ENCODE peak calls at places on chromosome X, in seven cellular contexts. L is tibial artery, D is transverse colon, W is substantia nigra, F is OCI-LY7, J is astrocyte, M is PC-3. V is an unnamed sample.

GRCh38 chrX:108225456-108225730 is 133.8 kb downstream of the ATG4A start:
- DNase-seq in L (no peak), D (no peak), W (no peak), F (no peak), J (peak; percentile 49), M (no peak), V (no peak)

GRCh38 chrX:114582698-114583395 is 1.0 kb upstream of the HTR2C start:
- DNase-seq in L (no peak), D (no peak), W (no peak), F (no peak), J (no peak), M (no peak), V (no peak)

GRCh38 chrX:97266406-97267121 is 382.9 kb downstream of the RPA4 start:
- DNase-seq in L (no peak), D (no peak), W (no peak), F (no peak), J (no peak), M (no peak), V (no peak)

GRCh38 chrX:148380107-148380506 is 120.3 kb upstream of the AFF2 start:
- DNase-seq in L (no peak), D (no peak), W (no peak), F (peak; percentile 61), J (no peak), M (no peak), V (no peak)

GRCh38 chrX:70979136-70979762 is 48.4 kb upstream of the SLC7A3 start:
- DNase-seq in L (no peak), D (no peak), W (no peak), F (no peak), J (peak; percentile 43), M (peak; percentile 41), V (no peak)

GRCh38 chrX:151779258-151779657 is 44.7 kb downstream of the CNGA2 start:
- DNase-seq in L (no peak), D (no peak), W (no peak), F (no peak), J (no peak), M (no peak), V (no peak)

GRCh38 chrX:100645106-100645505 is 1.1 kb downstream of the SRPX2 start:
- DNase-seq in L (no peak), D (no peak), W (no peak), F (no peak), J (peak; percentile 16), M (peak; percentile 65), V (no peak)

GRCh38 chrX:139759637-139760036 is 51.7 kb upstream of the MCF2 start:
- DNase-seq in L (no peak), D (no peak), W (no peak), F (peak; percentile 1), J (no peak), M (peak; percentile 56), V (no peak)

GRCh38 chrX:147962476-147962875 is 18.7 kb upstream of the FMR1NB start:
- DNase-seq in L (no peak), D (no peak), W (no peak), F (no peak), J (peak; percentile 3), M (no peak), V (no peak)

GRCh38 chrX:9907645-9908387 is 59.3 kb upstream of the CLDN34 start:
- DNase-seq in L (no peak), D (no peak), W (no peak), F (no peak), J (peak; percentile 93), M (peak; percentile 94), V (no peak)

DNA sequence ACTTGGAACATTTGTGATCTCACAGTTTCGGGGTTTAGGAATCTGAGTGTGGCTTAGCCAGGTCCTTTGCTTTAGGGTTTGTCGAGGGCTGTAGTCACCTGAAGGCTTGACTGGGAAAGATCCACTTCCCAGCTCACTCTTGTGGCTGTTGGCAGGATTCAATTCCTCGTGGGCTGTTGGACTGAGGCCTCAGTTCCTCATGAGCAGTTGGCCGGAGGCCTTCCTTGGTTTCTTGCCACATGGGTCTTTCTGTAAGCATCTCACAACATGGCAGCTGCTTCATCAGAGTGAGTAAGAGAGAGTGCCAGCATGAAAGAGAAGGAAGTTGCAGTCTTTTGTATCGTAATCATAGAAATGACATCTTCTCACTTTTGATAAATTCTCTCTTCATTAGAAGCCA is 11.1 kb downstream of the TXLNG start:
- DNase-seq in L (peak; percentile 69), D (no peak), W (no peak), F (no peak), J (peak; percentile 19), M (no peak), V (no peak)
- H3K27ac ChIP-seq in L (no peak overlapping the region), D (no peak overlapping the region), W (no peak overlapping the region), F (no peak overlapping the region), J (no peak overlapping the region), M (no peak overlapping the region), V (no peak overlapping the region)

DNA sequence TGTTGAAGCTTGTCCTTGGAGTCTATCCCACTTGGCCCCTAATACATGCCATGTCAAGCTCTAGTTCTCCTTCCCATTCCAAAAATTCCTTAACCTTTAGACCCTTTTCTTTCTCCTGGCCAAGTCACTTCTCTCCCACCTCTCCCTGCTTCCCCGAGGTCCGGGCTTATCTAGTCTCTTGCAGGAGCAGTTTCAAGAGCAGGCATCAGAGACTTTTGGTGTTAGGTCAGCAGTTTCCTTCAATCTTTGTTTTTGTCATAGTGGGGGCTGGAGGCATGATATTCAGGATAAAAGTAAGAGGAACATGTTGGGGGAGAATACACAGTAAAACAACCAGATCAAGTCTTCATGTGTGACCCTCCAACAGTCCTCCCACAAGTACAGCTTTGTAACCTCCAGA is 11.5 kb upstream of the IDS start:
- DNase-seq in L (no peak), D (no peak), W (no peak), F (no peak), J (no peak), M (no peak), V (no peak)
- H3K27ac ChIP-seq in L (no peak overlapping the region), D (no peak overlapping the region), W (no peak overlapping the region), F (no peak overlapping the region), J (no peak overlapping the region), M (no peak overlapping the region), V (no peak overlapping the region)

DNA sequence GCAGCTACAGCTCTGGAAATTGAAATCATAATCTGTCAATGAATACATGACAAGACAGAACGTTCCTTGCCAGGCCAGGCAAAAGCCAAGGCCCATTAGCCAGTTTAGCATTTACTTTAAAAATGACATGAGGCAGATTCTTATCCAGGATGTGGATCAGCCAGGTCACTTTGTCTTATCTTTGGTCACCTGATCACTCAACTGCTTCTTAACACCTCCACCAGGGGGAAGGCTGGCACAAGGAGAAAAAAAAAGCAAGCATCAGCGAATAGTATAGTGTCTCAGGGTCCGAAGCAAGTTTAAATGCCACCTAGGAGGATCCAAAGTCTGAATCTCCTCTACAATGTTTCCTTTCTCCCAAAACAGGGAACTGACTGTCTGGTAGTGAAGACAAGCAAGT is 18.8 kb downstream of the ATP1B4 start:
- DNase-seq in L (no peak), D (no peak), W (no peak), F (peak; percentile 74), J (no peak), M (peak; percentile 41), V (no peak)
- H3K27ac ChIP-seq in L (no peak overlapping the region), D (no peak overlapping the region), W (no peak overlapping the region), F (no peak overlapping the region), J (no peak overlapping the region), M (no peak overlapping the region), V (no peak overlapping the region)

GRCh38 chrX:15298780-15299179 is 16.7 kb downstream of the ASB11 start:
- DNase-seq in L (no peak), D (no peak), W (no peak), F (no peak), J (no peak), M (no peak), V (no peak)

GRCh38 chrX:15301924-15302323 is 13.5 kb downstream of the ASB11 start:
- DNase-seq in L (peak; percentile 70), D (peak; percentile 35), W (no peak), F (no peak), J (no peak), M (no peak), V (peak; percentile 0)

GRCh38 chrX:15298201-15298600 is 17.2 kb downstream of the ASB11 start:
- DNase-seq in L (no peak), D (no peak), W (no peak), F (no peak), J (no peak), M (no peak), V (no peak)

DNA sequence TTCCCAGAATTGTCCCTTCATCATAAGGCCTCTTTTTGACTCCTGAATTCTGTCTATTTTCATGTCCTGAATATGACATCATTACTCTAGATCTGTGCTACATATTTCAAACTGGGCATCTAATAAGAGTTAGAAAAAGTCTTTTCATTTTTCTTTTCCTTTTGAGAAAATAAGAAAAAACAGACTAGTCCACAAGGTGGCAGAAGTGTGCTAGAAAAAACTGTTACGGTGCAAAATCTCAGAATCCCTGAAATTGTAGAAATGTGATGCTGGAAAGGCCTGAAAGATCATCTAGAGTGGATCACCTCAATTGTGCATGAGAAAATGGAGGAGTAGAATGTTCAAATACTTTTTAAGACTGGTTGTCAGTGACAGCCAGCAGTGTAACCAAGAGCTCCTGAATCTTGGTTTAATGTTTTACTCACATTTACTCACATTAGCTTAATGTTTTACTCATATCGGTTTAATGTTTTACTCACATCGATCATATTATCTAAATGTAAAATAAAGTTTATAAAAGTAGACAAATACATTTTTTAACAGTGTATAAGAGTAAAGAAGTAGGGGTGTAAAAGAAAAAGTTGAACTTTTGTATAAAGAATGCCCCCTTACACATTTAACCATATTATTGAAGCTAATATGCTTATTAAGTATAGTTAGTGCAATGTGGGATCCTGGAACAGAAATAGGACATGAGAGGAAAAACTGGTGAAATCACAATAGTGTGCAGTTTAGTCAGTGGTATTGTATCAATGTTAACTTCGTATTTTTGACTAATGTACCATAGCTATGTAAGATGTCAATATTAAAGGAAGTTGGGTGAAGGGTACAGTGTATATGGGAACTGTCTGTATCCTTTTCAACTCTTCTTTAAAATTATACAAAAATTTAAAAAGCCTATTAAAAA is 15.2 kb downstream of the ASB11 start:
- DNase-seq in L (no peak), D (no peak), W (no peak), F (peak; percentile 13), J (no peak), M (peak; percentile 58), V (no peak)
- H3K27ac ChIP-seq in L (no peak overlapping the region), D (peak overlapping the region; percentile 9), W (no peak overlapping the region), F (no peak overlapping the region), J (no peak overlapping the region), M (no peak overlapping the region), V (no peak overlapping the region)

GRCh38 chrX:46263494-46263893 is 281.7 kb downstream of the ZNF674 start:
- DNase-seq in L (no peak), D (no peak), W (no peak), F (no peak), J (no peak), M (peak; percentile 88), V (no peak)

GRCh38 chrX:46268429-46268828 is 276.8 kb downstream of the ZNF674 start:
- DNase-seq in L (no peak), D (no peak), W (no peak), F (no peak), J (peak; percentile 69), M (peak; percentile 92), V (peak; percentile 81)
- H3K27ac ChIP-seq in L (no peak overlapping the region), D (no peak overlapping the region), W (no peak overlapping the region), F (no peak overlapping the region), J (no peak overlapping the region), M (peak overlapping the region; percentile 82), V (peak overlapping the region; percentile 28)

DNA sequence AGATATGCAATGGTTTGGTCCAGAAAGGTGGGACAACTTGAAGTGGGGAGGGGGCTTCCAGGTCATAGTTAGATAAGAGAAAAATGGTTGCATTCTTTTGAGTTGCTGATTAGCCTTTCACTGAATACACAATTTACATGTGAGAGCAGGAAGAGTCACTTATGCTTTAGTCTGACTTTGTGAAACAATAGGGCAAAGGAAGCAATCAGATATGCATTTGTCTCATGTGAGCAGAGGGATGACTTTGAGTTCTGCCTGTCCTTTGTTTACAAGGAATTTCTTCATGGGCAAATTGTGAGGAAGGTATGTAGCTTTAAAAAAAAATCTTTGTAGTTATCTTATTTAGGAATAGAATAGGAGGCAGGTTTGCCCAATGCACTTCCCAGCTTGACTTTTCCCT is 12.9 kb downstream of the SMIM9 start:
- DNase-seq in L (no peak), D (no peak), W (no peak), F (no peak), J (no peak), M (no peak), V (no peak)
- H3K27ac ChIP-seq in L (no peak overlapping the region), D (no peak overlapping the region), W (no peak overlapping the region), F (no peak overlapping the region), J (no peak overlapping the region), M (no peak overlapping the region), V (no peak overlapping the region)

V was measured in epithelial cell of prostate.